ENCODE peak calls at places on chromosomes 13 and 19, in seven cellular contexts. X, F, A, W, M, G and H are unnamed samples.

GRCh38 chr13:110415669-110416068 is 108.6 kb downstream of the COL4A2 start:
- DNase-seq in F (peak), G (no peak), A (no peak), M (peak), W (peak), X (peak), H (no peak)

GRCh38 chr13:31361673-31362072 is 161.9 kb downstream of the B3GLCT start:
- DNase-seq in W (no peak), A (no peak), X (no peak), G (no peak), M (no peak), F (no peak), H (no peak)

GRCh38 chr19:16143399-16144215 is at the start of gene HSH2D:
- DNase-seq in X (no peak), M (peak), A (peak), W (peak), G (no peak), F (peak), H (peak)

GRCh38 chr19:18594096-18594823 is 5.7 kb downstream of the REX1BD start:
- DNase-seq in M (peak), X (peak), G (peak), W (no peak), A (peak), F (peak), H (peak)

GRCh38 chr13:113900646-113901045 is 36.8 kb upstream of the GAS6 start:
- DNase-seq in W (no peak), F (no peak), A (no peak), M (no peak), G (no peak), X (no peak), H (no peak)

GRCh38 chr19:3457531-3458228 is 22.6 kb downstream of the SMIM24 start:
- DNase-seq in M (peak), X (no peak), W (no peak), G (no peak), A (no peak), F (no peak), H (no peak)

GRCh38 chr19:4971424-4971793 is 2.5 kb downstream of the KDM4B start:
- DNase-seq in A (peak), M (peak), F (peak), W (no peak), X (peak), G (no peak), H (peak)

GRCh38 chr13:19985219-19985556 is 26.7 kb downstream of the ZMYM2 start:
- DNase-seq in A (no peak), G (no peak), W (no peak), X (peak), F (no peak), M (peak), H (no peak)

GRCh38 chr13:101258071-101258470 is 158.2 kb downstream of the NALCN start:
- DNase-seq in A (no peak), G (peak), F (peak), W (peak), X (peak), M (peak), H (peak)

GRCh38 chr19:18219911-18220631 is 6.2 kb downstream of the PDE4C start:
- DNase-seq in X (no peak), F (no peak), M (no peak), W (no peak), G (no peak), A (no peak), H (no peak)

GRCh38 chr19:49422407-49423277 is 599 bp downstream of the PTH2 start:
- DNase-seq in G (peak), F (no peak), A (no peak), X (peak), M (peak), W (no peak), H (peak)

GRCh38 chr13:113061796-113062425 is 43.7 kb upstream of the F7 start:
- DNase-seq in M (no peak), F (no peak), W (no peak), X (no peak), G (no peak), A (no peak), H (no peak)

GRCh38 chr13:95552539-95553270 is at the start of gene CLDN10:
- DNase-seq in W (no peak), A (no peak), F (no peak), G (peak), M (peak), X (no peak), H (peak)

GRCh38 chr13:40304391-40304790 is 362.1 kb downstream of the FOXO1 start:
- DNase-seq in M (no peak), A (no peak), W (no peak), X (no peak), G (no peak), F (no peak), H (no peak)

GRCh38 chr13:73399347-73400216 is 340.8 kb downstream of the KLF5 start:
- DNase-seq in M (peak), A (no peak), W (no peak), F (peak), X (no peak), G (no peak), H (no peak)

GRCh38 chr13:107553838-107554237 is 661.5 kb downstream of the LIG4 start:
- DNase-seq in G (peak), X (peak), M (no peak), A (no peak), F (peak), W (no peak), H (no peak)

GRCh38 chr13:33017410-33017929 is 1.2 kb downstream of the KL start:
- DNase-seq in W (no peak), M (peak), G (peak), X (peak), A (peak), F (no peak), H (peak)

GRCh38 chr13:112129557-112129956 is 62.6 kb downstream of the SOX1 start:
- DNase-seq in A (no peak), W (no peak), M (no peak), G (no peak), F (no peak), X (no peak), H (no peak)

GRCh38 chr19:45568732-45569131 is 15.9 kb downstream of the OPA3 start:
- DNase-seq in G (no peak), A (no peak), F (peak), M (no peak), X (peak), W (peak), H (no peak)

GRCh38 chr13:80235131-80235530 is 105.8 kb downstream of the SPRY2 start:
- DNase-seq in F (peak), X (no peak), G (no peak), M (no peak), W (no peak), A (no peak), H (no peak)

GRCh38 chr13:55569514-55569913 is 1571.2 kb upstream of the PRR20A start:
- DNase-seq in A (no peak), X (no peak), G (no peak), M (no peak), W (no peak), F (no peak), H (no peak)

GRCh38 chr13:101406787-101407186 is 9.5 kb downstream of the NALCN start:
- DNase-seq in F (peak), G (no peak), W (no peak), X (peak), M (no peak), A (no peak), H (no peak)

GRCh38 chr19:4516939-4517300 is 1.4 kb downstream of the PLIN4 start:
- DNase-seq in M (no peak), G (no peak), X (peak), F (no peak), W (no peak), A (no peak), H (no peak)

GRCh38 chr19:5006201-5006600 is 37.3 kb downstream of the KDM4B start:
- DNase-seq in W (no peak), G (no peak), A (no peak), M (no peak), X (peak), F (peak), H (no peak)

GRCh38 chr19:15292140-15292539 is 40.2 kb downstream of the BRD4 start:
- DNase-seq in X (no peak), F (no peak), G (no peak), A (no peak), M (no peak), W (no peak), H (no peak)

GRCh38 chr13:112965573-112966115 is 3.4 kb upstream of the MCF2L start:
- DNase-seq in A (no peak), G (no peak), X (no peak), W (no peak), M (no peak), F (no peak), H (no peak)

GRCh38 chr13:102903659-102904407 is 58.0 kb downstream of the ERCC5 start:
- DNase-seq in W (no peak), X (peak), F (peak), A (peak), G (peak), M (peak), H (no peak)

GRCh38 chr13:71851541-71851940 is 15.5 kb downstream of the DACH1 start:
- DNase-seq in A (no peak), W (no peak), X (no peak), G (no peak), M (no peak), F (no peak), H (no peak)

GRCh38 chr13:27455331-27455855 is 5.0 kb upstream of the MTIF3 start:
- DNase-seq in M (peak), X (peak), A (peak), F (no peak), W (no peak), G (no peak), H (peak)

GRCh38 chr19:4445963-4446668 is 11.5 kb downstream of the UBXN6 start:
- DNase-seq in W (no peak), F (no peak), G (no peak), X (no peak), A (no peak), M (no peak), H (no peak)

GRCh38 chr19:19152668-19153384 is 14.5 kb upstream of the TMEM161A start:
- DNase-seq in A (no peak), F (no peak), X (no peak), M (no peak), W (no peak), G (no peak), H (no peak)

GRCh38 chr19:55340144-55340783 is 588 bp downstream of the KMT5C start:
- DNase-seq in X (no peak), M (no peak), G (no peak), F (no peak), W (no peak), A (no peak), H (peak)

GRCh38 chr19:51317381-51317780 is 5.9 kb downstream of the IGLON5 start:
- DNase-seq in W (no peak), X (no peak), A (no peak), G (no peak), F (no peak), M (no peak), H (no peak)

GRCh38 chr13:85383291-85383690 is 415.9 kb downstream of the SLITRK6 start:
- DNase-seq in A (peak), G (no peak), F (no peak), X (no peak), M (no peak), W (no peak), H (no peak)

GRCh38 chr13:27148900-27149299 is 22.7 kb downstream of the USP12 start:
- DNase-seq in M (no peak), X (no peak), F (no peak), W (no peak), A (no peak), G (no peak), H (no peak)

GRCh38 chr19:50332264-50333038 is 3.3 kb upstream of the KCNC3 start:
- DNase-seq in A (no peak), X (no peak), W (no peak), M (peak), G (peak), F (peak), H (no peak)

DNA sequence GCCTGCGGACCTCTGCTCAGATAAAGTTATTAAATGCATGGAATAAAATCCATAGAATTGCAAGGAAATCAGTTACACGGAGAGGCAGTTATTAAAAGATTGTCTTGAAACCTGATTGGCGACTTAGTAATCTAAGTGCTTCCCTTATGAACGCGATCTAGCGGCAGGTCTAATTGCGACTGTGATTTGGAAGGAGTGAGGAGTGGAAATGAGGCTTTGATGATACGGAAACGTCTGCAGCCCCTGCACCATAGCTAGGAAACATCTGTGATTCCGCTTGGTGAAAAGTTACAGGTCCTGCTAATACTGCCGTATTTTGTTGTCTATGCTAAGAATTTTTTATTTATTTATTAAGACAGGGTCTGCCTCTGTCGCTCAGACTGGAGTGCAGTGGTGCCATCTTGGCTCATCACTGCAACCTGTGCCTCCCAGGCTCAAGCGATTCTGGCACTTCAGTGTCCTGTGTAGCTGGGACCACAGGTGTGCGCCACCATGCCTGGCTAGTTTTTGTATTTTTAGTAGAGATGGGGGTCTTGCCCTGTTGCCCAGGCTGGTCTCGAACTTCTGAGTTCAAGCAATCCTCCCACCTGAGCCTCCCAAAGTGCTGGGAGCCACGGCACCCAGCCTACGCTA is 887 bp downstream of the NDUFS7 start:
- DNase-seq in M (no peak), A (peak), G (no peak), W (no peak), F (no peak), X (peak), H (peak)
- H3K4me3 ChIP-seq in M (peak), A (peak), G (peak), W (peak), F (peak), X (peak), H (peak)

DNA sequence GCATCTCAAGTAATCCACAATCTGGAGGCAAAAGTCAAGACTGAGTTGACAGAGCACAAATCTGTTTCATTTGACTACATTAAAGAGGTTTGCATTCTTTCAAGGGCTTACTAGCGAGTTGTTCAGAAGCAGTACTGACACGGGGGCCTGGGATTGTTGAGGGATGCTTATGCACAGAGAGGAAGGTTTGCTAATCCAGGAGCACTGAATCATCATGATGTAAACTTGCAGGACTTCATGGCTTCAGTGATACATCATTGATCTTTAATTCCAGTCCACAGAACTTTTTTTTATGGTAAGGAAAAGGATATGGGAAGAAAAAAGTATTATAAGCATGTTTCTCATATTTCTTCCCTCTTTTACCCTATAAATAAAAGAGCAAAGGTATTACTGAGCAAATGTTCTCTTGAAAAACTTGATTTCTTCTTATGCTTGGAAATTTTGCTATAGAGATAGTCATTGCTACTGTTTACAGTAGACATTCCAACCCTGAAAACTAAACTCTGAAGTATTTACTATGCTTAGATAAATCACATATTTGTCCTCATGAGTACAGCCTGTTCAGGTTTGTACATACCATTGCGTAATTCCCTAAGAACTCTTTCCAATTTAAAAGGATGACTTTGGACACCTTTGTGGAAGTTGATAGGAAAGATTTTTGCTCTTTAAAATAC is 65.8 kb upstream of the KPNA3 start:
- DNase-seq in G (no peak), F (peak), X (peak), W (no peak), M (no peak), A (no peak), H (no peak)
- TF ChIP-seq EZH2phosphoT487 in G (no peak), F (no peak), X (no peak), W (no peak), M (no peak), A (no peak), H (no peak)

GRCh38 chr13:67416047-67416925 is 186.2 kb upstream of the PCDH9 start:
- DNase-seq in W (no peak), F (peak), M (peak), G (peak), A (peak), X (peak), H (no peak)
- H2AFZ ChIP-seq in W (no peak), F (no peak), M (peak), G (peak), A (no peak), X (no peak), H (no peak)

GRCh38 chr13:50128406-50129048 is 113.3 kb downstream of the KCNRG start:
- DNase-seq in W (no peak), X (no peak), F (no peak), G (peak), M (peak), A (peak), H (peak)
- H3K4me3 ChIP-seq in W (no peak), X (no peak), F (no peak), G (peak), M (peak), A (peak), H (peak)